ENCODE peak calls at places on chromosome 10, in ten cellular contexts. P is OCI-LY7, M is IMR-90, G is mammary epithelial cell, W is K562, D is HepG2, I is astrocyte, X is hepatocyte, H is HCT116, V is SK-N-SH. R is an unnamed sample. For H3K36me3, the result is how much of the 10 kb centered on the place peaks cover.

GRCh38 chr10:44963772-44964633 is 4.4 kb downstream of the RASSF4 start:
- DNase-seq in P (peak), M (no peak), G (no peak), W (no peak), D (peak), I (no peak), X (peak), H (no peak), V (no peak), R (no peak)

GRCh38 chr10:90047243-90047729 is 345.9 kb downstream of the KIF20B start:
- DNase-seq in P (peak), M (no peak), G (no peak), W (no peak), D (no peak), I (no peak), X (no peak), H (peak), V (no peak), R (no peak)

GRCh38 chr10:71767420-71768035 is 5.8 kb downstream of the VSIR start:
- DNase-seq in P (no peak), M (no peak), G (no peak), W (no peak), D (peak), I (no peak), X (peak), H (no peak), V (no peak), R (no peak)

GRCh38 chr10:108204528-108205313 is 1040.2 kb upstream of the SORCS1 start:
- DNase-seq in P (peak), M (no peak), G (peak), W (peak), D (no peak), I (no peak), X (peak), H (no peak), V (peak), R (no peak)

GRCh38 chr10:49227406-49227805 is 39.2 kb upstream of the TMEM273 start:
- DNase-seq in P (no peak), M (no peak), G (no peak), W (no peak), D (no peak), I (no peak), X (no peak), H (no peak), V (no peak), R (no peak)

GRCh38 chr10:36256166-36256565 is 614.1 kb upstream of the FZD8 start:
- DNase-seq in P (no peak), M (no peak), G (no peak), W (no peak), D (no peak), I (peak), X (peak), H (no peak), V (no peak), R (no peak)

GRCh38 chr10:43138757-43139241 is 554 bp downstream of the CSGALNACT2 start:
- DNase-seq in P (peak), M (peak), G (peak), W (peak), D (no peak), I (peak), X (no peak), H (no peak), V (peak), R (no peak)

GRCh38 chr10:47255033-47255813 is 44.8 kb upstream of the GDF10 start:
- DNase-seq in P (no peak), M (no peak), G (no peak), W (no peak), D (no peak), I (no peak), X (no peak), H (no peak), V (no peak), R (no peak)

GRCh38 chr10:71390435-71390820 is 6.3 kb upstream of the CDH23 start:
- DNase-seq in P (no peak), M (no peak), G (no peak), W (no peak), D (no peak), I (no peak), X (no peak), H (no peak), V (peak), R (no peak)

GRCh38 chr10:63563623-63564022 is 42.4 kb downstream of the REEP3 start:
- DNase-seq in P (no peak), M (no peak), G (no peak), W (no peak), D (no peak), I (no peak), X (no peak), H (no peak), V (no peak), R (no peak)

GRCh38 chr10:113139695-113140094 is 189.6 kb downstream of the TCF7L2 start:
- DNase-seq in P (no peak), M (peak), G (no peak), W (no peak), D (no peak), I (peak), X (no peak), H (no peak), V (peak), R (no peak)
- TF ChIP-seq CTCF in P (peak), M (peak), G (peak), W (no peak), D (no peak), I (peak), X (peak), H (peak), V (peak), R (no peak)

DNA sequence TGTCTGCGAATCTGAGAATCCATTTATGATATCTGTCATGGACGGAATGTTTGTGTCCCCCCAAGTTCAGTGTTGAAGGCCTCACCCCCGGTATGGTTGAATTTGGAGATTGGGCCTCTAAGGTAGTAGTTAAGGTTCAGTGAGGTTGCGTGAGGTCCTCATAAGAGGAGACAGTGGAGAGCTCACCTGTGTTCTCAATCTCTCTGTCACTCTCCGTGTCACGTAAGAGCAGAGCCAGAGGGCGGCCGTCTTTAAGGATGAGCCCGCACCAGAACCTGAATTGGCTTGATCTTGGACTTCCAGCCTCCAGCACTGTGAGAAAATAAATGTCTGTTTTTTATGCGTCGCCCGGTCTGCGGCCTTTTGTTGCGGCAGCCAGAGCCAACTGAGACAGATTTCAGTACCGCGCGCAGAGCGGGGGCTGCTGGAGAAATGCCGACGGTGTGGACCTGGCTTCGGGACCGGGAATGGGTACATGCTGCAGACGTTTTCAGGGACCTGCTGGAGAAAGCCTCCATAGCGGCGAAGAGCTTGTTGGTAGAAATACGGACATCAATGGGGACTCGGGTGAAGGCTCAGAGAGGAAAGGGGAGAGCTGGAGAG is 40.2 kb downstream of the WDR37 start:
- DNase-seq in P (no peak), M (no peak), G (no peak), W (no peak), D (no peak), I (no peak), X (no peak), H (no peak), V (no peak), R (no peak)
- H3K36me3 ChIP-seq in P (half or more), M (under half), G (under half), W (half or more), D (half or more), I (under half), X (under half), H (under half), V (half or more), R (under half)

DNA sequence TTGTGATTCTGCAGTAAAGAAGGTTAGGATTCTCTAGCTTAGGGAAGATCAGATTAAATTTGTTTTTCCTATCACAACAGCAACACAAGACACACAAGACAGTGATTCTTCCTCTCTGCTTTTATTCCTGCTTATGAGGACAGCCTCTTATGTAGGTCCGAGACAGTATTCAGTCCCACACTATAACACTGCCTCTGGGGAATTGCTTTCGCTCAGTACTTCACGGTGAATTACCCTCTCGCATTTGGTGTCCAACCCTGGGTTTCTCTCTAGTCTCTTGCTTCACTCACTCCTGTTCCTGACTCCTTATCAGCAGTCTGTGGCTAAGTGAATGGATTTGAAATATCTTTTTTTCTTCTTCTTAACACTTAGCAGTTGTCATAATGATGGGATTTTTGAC is 1.7 kb downstream of the HIF1AN start:
- DNase-seq in P (no peak), M (no peak), G (no peak), W (no peak), D (no peak), I (no peak), X (no peak), H (no peak), V (no peak), R (no peak)
- H3K4me2 ChIP-seq in P (peak), M (no peak), G (peak), W (no peak), D (peak), I (peak), X (peak), H (peak), V (peak), R (peak)

GRCh38 chr10:93491589-93492121 is 4.8 kb upstream of the CEP55 start:
- DNase-seq in P (no peak), M (no peak), G (no peak), W (no peak), D (no peak), I (no peak), X (no peak), H (no peak), V (no peak), R (no peak)

GRCh38 chr10:93494494-93494893 is 1.9 kb upstream of the CEP55 start:
- DNase-seq in P (no peak), M (no peak), G (no peak), W (no peak), D (no peak), I (no peak), X (no peak), H (no peak), V (no peak), R (no peak)

GRCh38 chr10:93496322-93497041 is at the start of gene CEP55:
- DNase-seq in P (peak), M (peak), G (peak), W (peak), D (peak), I (peak), X (peak), H (peak), V (peak), R (no peak)

GRCh38 chr10:93495654-93496321 is 624 bp upstream of the CEP55 start:
- DNase-seq in P (peak), M (no peak), G (peak), W (peak), D (peak), I (no peak), X (peak), H (no peak), V (peak), R (no peak)

GRCh38 chr10:93493162-93493561 is 3.2 kb upstream of the CEP55 start:
- DNase-seq in P (no peak), M (no peak), G (no peak), W (no peak), D (peak), I (no peak), X (no peak), H (no peak), V (no peak), R (no peak)
- TF ChIP-seq CTCF in P (no peak), M (no peak), G (no peak), W (no peak), D (no peak), I (no peak), X (no peak), H (no peak), V (no peak), R (no peak)

GRCh38 chr10:75476985-75477384 is 45.6 kb downstream of the LRMDA start:
- DNase-seq in P (no peak), M (no peak), G (no peak), W (no peak), D (no peak), I (no peak), X (no peak), H (no peak), V (no peak), R (no peak)

GRCh38 chr10:75475470-75476182 is 44.2 kb downstream of the LRMDA start:
- DNase-seq in P (no peak), M (no peak), G (no peak), W (no peak), D (no peak), I (peak), X (no peak), H (no peak), V (no peak), R (no peak)

GRCh38 chr10:75477681-75478080 is 46.3 kb downstream of the LRMDA start:
- DNase-seq in P (no peak), M (no peak), G (no peak), W (no peak), D (no peak), I (no peak), X (no peak), H (no peak), V (peak), R (no peak)

GRCh38 chr10:75474106-75474505 is 42.7 kb downstream of the LRMDA start:
- DNase-seq in P (no peak), M (no peak), G (no peak), W (no peak), D (no peak), I (no peak), X (no peak), H (no peak), V (no peak), R (no peak)

DNA sequence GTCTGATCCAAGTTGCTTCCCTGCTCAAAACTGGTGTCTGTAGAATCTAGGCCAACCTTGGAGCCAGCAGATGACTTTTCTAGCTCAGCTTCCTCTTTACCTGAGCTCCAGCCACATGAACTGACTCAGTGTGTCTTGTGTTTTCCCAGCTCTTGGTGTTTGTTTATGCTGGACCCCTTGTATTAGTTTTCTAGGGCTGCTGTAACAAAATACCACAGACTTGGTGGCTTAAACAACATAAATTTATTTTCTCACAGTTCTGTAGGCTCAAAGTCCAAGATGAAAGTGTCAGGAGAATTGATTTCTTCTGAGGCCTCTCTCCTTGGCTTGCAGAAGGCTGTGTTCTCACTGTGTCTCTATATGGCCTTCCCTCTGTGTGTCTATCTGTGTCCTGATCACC is 45.1 kb downstream of the LRMDA start:
- DNase-seq in P (no peak), M (no peak), G (no peak), W (no peak), D (no peak), I (no peak), X (no peak), H (no peak), V (no peak), R (no peak)
- H3K36me3 ChIP-seq in P (under half), M (under half), G (under half), W (under half), D (under half), I (under half), X (under half), H (under half), V (under half), R (under half)

GRCh38 chr10:20334559-20334958 is 518.3 kb downstream of the PLXDC2 start:
- DNase-seq in P (no peak), M (no peak), G (no peak), W (no peak), D (no peak), I (no peak), X (no peak), H (no peak), V (no peak), R (no peak)
- H3K4me2 ChIP-seq in P (no peak), M (no peak), G (no peak), W (no peak), D (no peak), I (no peak), X (no peak), H (no peak), V (no peak), R (no peak)

R was measured in keratinocyte.